ENCODE peak calls at places on chromosomes 11 and 22, in four cellular contexts. J, W, K and I are unnamed samples.
A peak's percentile ranks its signal among the peaks of the same experiment; 100 is the strongest.

GRCh38 chr11:103234974-103235373 is 125.7 kb downstream of the DYNC2H1 start:
- DNase-seq in W (no peak), K (no peak), J (peak; percentile 71), I (no peak)

GRCh38 chr11:34656062-34656720 is 35.3 kb downstream of the EHF start:
- DNase-seq in K (no peak), W (no peak), J (peak; percentile 26), I (no peak)

GRCh38 chr11:45786272-45786671 is 18.7 kb upstream of the SLC35C1 start:
- DNase-seq in J (no peak), W (no peak), K (no peak), I (no peak)

GRCh38 chr11:76321820-76322524 is 59.0 kb downstream of the THAP12 start:
- DNase-seq in K (peak; percentile 66), W (no peak), J (no peak), I (no peak)

GRCh38 chr11:76237914-76238313 is 31.6 kb upstream of the WNT11 start:
- DNase-seq in J (no peak), W (no peak), K (no peak), I (no peak)

GRCh38 chr11:69417211-69418085 is 64.0 kb upstream of the LINC01488 start:
- DNase-seq in W (no peak), J (no peak), K (peak; percentile 58), I (no peak)

GRCh38 chr11:61354208-61354607 is 7.5 kb downstream of the CYB561A3 start:
- DNase-seq in J (no peak), W (no peak), K (no peak), I (no peak)

GRCh38 chr11:74123008-74123448 is 47.8 kb downstream of the C2CD3 start:
- DNase-seq in W (no peak), J (peak; percentile 43), K (no peak), I (no peak)

GRCh38 chr11:112795896-112796686 is 165.1 kb upstream of the NCAM1 start:
- DNase-seq in W (no peak), K (peak; percentile 90), J (no peak), I (no peak)

GRCh38 chr11:45411221-45411946 is 125.2 kb upstream of the SYT13 start:
- DNase-seq in W (no peak), J (peak; percentile 47), K (no peak), I (no peak)

GRCh38 chr11:30346068-30346688 is 23.3 kb downstream of the ARL14EP start:
- DNase-seq in K (no peak), W (peak; percentile 84), J (peak; percentile 74), I (peak; percentile 49)

GRCh38 chr11:92826597-92826996 is 142.9 kb upstream of the MTNR1B start:
- DNase-seq in J (no peak), K (no peak), W (no peak), I (no peak)

GRCh38 chr22:20867179-20868099 is 8.6 kb downstream of the SNAP29 start:
- DNase-seq in W (peak; percentile 31), K (peak; percentile 76), J (peak; percentile 76), I (no peak)

GRCh38 chr11:117752721-117753237 is 44.2 kb downstream of the DSCAML1 start:
- DNase-seq in K (no peak), W (no peak), J (no peak), I (no peak)

GRCh38 chr11:10304495-10305261 is at the start of gene ADM:
- DNase-seq in K (peak; percentile 96), W (peak; percentile 89), J (peak; percentile 97), I (peak; percentile 82)

GRCh38 chr11:10181811-10182210 is 112.2 kb downstream of the SBF2 start:
- DNase-seq in J (peak; percentile 68), K (no peak), W (no peak), I (peak; percentile 15)

GRCh38 chr11:102120006-102120405 is 9.8 kb downstream of the YAP1 start:
- DNase-seq in K (no peak), W (no peak), J (peak; percentile 45), I (no peak)

GRCh38 chr11:134027671-134028070 is 41.2 kb upstream of the JAM3 start:
- DNase-seq in K (no peak), J (no peak), W (no peak), I (no peak)

GRCh38 chr11:843818-844692 is 1.4 kb downstream of the TSPAN4 start:
- DNase-seq in K (peak; percentile 98), J (peak; percentile 99), W (peak; percentile 83), I (peak; percentile 91)
- TF ChIP-seq CTCF in K (no peak), J (no peak), W (peak; percentile 1), I (no peak)

GRCh38 chr22:19707347-19708322 is 6.7 kb upstream of the SEPTIN5 start:
- DNase-seq in K (peak; percentile 63), J (no peak), W (no peak), I (no peak)

GRCh38 chr22:19703869-19704268 is 10.4 kb upstream of the SEPTIN5 start:
- DNase-seq in J (no peak), W (no peak), K (peak; percentile 42), I (no peak)

GRCh38 chr22:19704355-19705015 is 9.8 kb upstream of the SEPTIN5 start:
- DNase-seq in W (no peak), K (peak; percentile 45), J (no peak), I (no peak)

GRCh38 chr22:19706661-19707151 is 7.6 kb upstream of the SEPTIN5 start:
- DNase-seq in J (no peak), K (no peak), W (no peak), I (no peak)

GRCh38 chr22:19705181-19705934 is 8.9 kb upstream of the SEPTIN5 start:
- DNase-seq in J (no peak), W (no peak), K (peak; percentile 41), I (no peak)
- TF ChIP-seq CTCF in J (no peak), W (peak; percentile 21), K (no peak), I (peak; percentile 15)

GRCh38 chr22:37283393-37283937 is 1.2 kb downstream of the CYTH4 start:
- DNase-seq in K (no peak), W (peak; percentile 34), J (no peak), I (no peak)
- TF ChIP-seq CTCF in K (no peak), W (no peak), J (no peak), I (no peak)

GRCh38 chr11:12416552-12416951 is 39.2 kb downstream of the PARVA start:
- DNase-seq in W (no peak), J (no peak), K (no peak), I (no peak)
- TF ChIP-seq CTCF in W (no peak), J (no peak), K (no peak), I (no peak)

DNA sequence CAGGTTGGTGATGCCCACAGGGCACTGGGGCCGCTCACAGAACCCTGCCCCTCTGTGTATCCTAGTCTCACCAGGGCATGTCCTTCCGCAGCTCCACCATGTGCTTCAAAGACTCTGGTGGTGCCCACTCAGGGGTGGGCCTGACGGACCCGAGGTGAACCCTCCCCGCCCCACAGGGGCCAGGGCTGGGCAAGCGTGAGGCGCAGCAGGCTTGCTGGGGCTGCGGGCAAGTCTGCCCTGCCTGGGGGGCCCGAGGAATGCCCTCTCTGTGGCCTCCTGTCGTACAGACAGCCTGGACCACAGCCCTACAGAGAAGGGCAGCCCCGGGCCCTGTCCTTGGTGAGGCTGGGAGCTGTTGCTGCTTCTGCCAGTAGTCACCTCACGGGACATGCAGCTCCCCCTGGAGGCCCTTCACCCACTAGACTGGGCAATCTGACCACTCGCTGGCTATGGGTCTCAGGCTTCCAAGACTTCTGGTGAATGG is 40.2 kb downstream of the TBX1 start:
- DNase-seq in K (peak; percentile 69), W (peak; percentile 57), J (peak; percentile 22), I (no peak)
- TF ChIP-seq CTCF in K (no peak), W (peak; percentile 43), J (peak; percentile 29), I (peak; percentile 56)